ENCODE peak calls at places on chromosomes 3 and 15, in seven cellular contexts. F is CD8-positive, alpha-beta memory T cell; E is OCI-LY7; G is ovary; S is A549; Z is IMR-90; A is hepatocyte. D is an unnamed sample.

GRCh38 chr3:182303169-182303568 is 490.1 kb upstream of the ATP11B start:
- DNase-seq in E (no peak), F (no peak), G (no peak), Z (no peak), S (no peak), A (no peak), D (no peak)

GRCh38 chr3:8891774-8892173 is 71.5 kb downstream of the RAD18 start:
- DNase-seq in F (no peak), G (no peak), E (no peak), A (no peak), S (no peak), Z (no peak), D (no peak)

GRCh38 chr15:82239685-82240391 is 22.7 kb downstream of the EFL1 start:
- DNase-seq in S (no peak), E (no peak), F (no peak), G (no peak), A (no peak), Z (no peak), D (no peak)

GRCh38 chr3:122030381-122031122 is 8.5 kb upstream of the ILDR1 start:
- DNase-seq in S (no peak), A (no peak), G (no peak), Z (peak; percentile 41), E (no peak), F (peak; percentile 6), D (no peak)

GRCh38 chr3:126125781-126126251 is 41.9 kb upstream of the SLC41A3 start:
- DNase-seq in E (no peak), A (no peak), S (no peak), F (no peak), G (no peak), Z (no peak), D (no peak)

GRCh38 chr3:13544293-13544831 is 4.6 kb upstream of the FBLN2 start:
- DNase-seq in Z (peak; percentile 78), E (no peak), F (peak; percentile 21), S (no peak), G (no peak), A (no peak), D (peak; percentile 34)

GRCh38 chr3:19901918-19902317 is 32.1 kb downstream of the EFHB start:
- DNase-seq in F (no peak), S (no peak), E (no peak), G (no peak), A (no peak), Z (no peak), D (no peak)

GRCh38 chr3:142366434-142366833 is 81.4 kb downstream of the XRN1 start:
- DNase-seq in E (peak; percentile 25), A (no peak), G (no peak), S (peak; percentile 10), F (no peak), Z (no peak), D (no peak)

GRCh38 chr3:146308222-146308621 is 57.3 kb upstream of the PLSCR4 start:
- DNase-seq in Z (peak; percentile 89), G (no peak), F (no peak), A (no peak), S (no peak), E (no peak), D (no peak)

GRCh38 chr3:132256984-132257383 is 60.2 kb upstream of the ACP3 start:
- DNase-seq in E (peak; percentile 6), S (no peak), F (no peak), G (peak; percentile 23), A (peak; percentile 69), Z (peak; percentile 56), D (no peak)

GRCh38 chr3:129182390-129183180 is 1.1 kb downstream of the CNBP start:
- DNase-seq in E (peak; percentile 51), A (no peak), G (no peak), S (no peak), F (peak; percentile 33), Z (peak; percentile 50), D (no peak)

GRCh38 chr3:79178471-79178870 is 589.3 kb downstream of the ROBO1 start:
- DNase-seq in F (no peak), S (no peak), Z (no peak), G (no peak), E (no peak), A (no peak), D (no peak)

GRCh38 chr3:56125358-56126005 is 342.8 kb downstream of the ERC2 start:
- DNase-seq in G (no peak), E (no peak), F (no peak), Z (peak; percentile 80), A (peak; percentile 52), S (peak; percentile 40), D (no peak)

GRCh38 chr15:78239811-78240210 is 5.4 kb upstream of the ACSBG1 start:
- DNase-seq in F (no peak), G (no peak), E (no peak), Z (no peak), S (no peak), A (no peak), D (no peak)

GRCh38 chr15:67373971-67374370 is 119.4 kb downstream of the IQCH start:
- DNase-seq in F (no peak), S (no peak), G (no peak), A (no peak), E (no peak), Z (no peak), D (no peak)

GRCh38 chr3:175851541-175851940 is 992.4 kb downstream of the NAALADL2 start:
- DNase-seq in G (no peak), A (no peak), F (no peak), S (no peak), E (no peak), Z (no peak), D (no peak)

GRCh38 chr3:59708202-59708601 is 658.4 kb upstream of the CFAP20DC start:
- DNase-seq in S (no peak), A (no peak), Z (no peak), E (no peak), G (no peak), F (no peak), D (no peak)
- H3K4me1 ChIP-seq in S (no peaks in the 10 kb centered on the region), A (no peaks in the 10 kb centered on the region), Z (peaks cover 2% of the 10 kb centered on the region), E (no peaks in the 10 kb centered on the region), G (no peaks in the 10 kb centered on the region), F (peaks cover 16% of the 10 kb centered on the region), D (no peaks in the 10 kb centered on the region)

GRCh38 chr3:37892917-37893595 is 31.4 kb downstream of the CTDSPL start:
- DNase-seq in E (no peak), S (no peak), F (no peak), G (no peak), Z (peak; percentile 18), A (peak; percentile 20), D (peak; percentile 55)

GRCh38 chr3:37887062-37887461 is 25.4 kb downstream of the CTDSPL start:
- DNase-seq in Z (no peak), A (no peak), E (no peak), F (no peak), G (no peak), S (no peak), D (no peak)

GRCh38 chr3:37891227-37891626 is 29.5 kb downstream of the CTDSPL start:
- DNase-seq in F (no peak), G (no peak), Z (no peak), E (peak; percentile 35), A (no peak), S (no peak), D (no peak)

GRCh38 chr3:37887824-37888223 is 26.1 kb downstream of the CTDSPL start:
- DNase-seq in E (no peak), A (no peak), G (no peak), F (no peak), S (no peak), Z (no peak), D (no peak)

GRCh38 chr3:37890522-37890921 is 28.8 kb downstream of the CTDSPL start:
- DNase-seq in Z (no peak), E (no peak), G (no peak), F (no peak), S (no peak), A (no peak), D (no peak)
- H3K4me3 ChIP-seq in Z (no peak overlapping the region), E (no peak overlapping the region), G (no peak overlapping the region), F (no peak overlapping the region), S (no peak overlapping the region), A (no peak overlapping the region), D (no peak overlapping the region)

GRCh38 chr15:99103279-99103678 is 1.6 kb upstream of the SYNM start:
- DNase-seq in S (no peak), E (no peak), G (no peak), Z (no peak), A (no peak), F (no peak), D (no peak)

GRCh38 chr15:99106417-99107220 is 1.7 kb downstream of the SYNM start:
- DNase-seq in F (peak; percentile 33), A (no peak), E (no peak), G (peak; percentile 66), S (no peak), Z (peak; percentile 98), D (peak; percentile 84)

GRCh38 chr15:99105516-99106341 is 849 bp downstream of the SYNM start:
- DNase-seq in F (peak; percentile 23), S (peak; percentile 60), G (peak; percentile 46), Z (peak; percentile 66), E (peak; percentile 17), A (peak; percentile 73), D (peak; percentile 78)

GRCh38 chr15:99102332-99103235 is 2.3 kb upstream of the SYNM start:
- DNase-seq in Z (no peak), F (no peak), A (no peak), S (no peak), G (no peak), E (no peak), D (no peak)

GRCh38 chr15:99104788-99105515 is at the start of gene SYNM:
- DNase-seq in G (peak; percentile 82), F (peak; percentile 12), Z (peak; percentile 72), A (peak; percentile 93), E (peak; percentile 38), S (peak; percentile 94), D (peak; percentile 89)
- H3K27ac ChIP-seq in G (peak within 1 kb of the TSS; percentile 78), F (peak within 1 kb of the TSS; percentile 47), Z (no peak within 1 kb of the TSS), A (peak within 1 kb of the TSS; percentile 27), E (no peak within 1 kb of the TSS), S (peak within 1 kb of the TSS; percentile 92), D (peak within 1 kb of the TSS; percentile 91)

DNA sequence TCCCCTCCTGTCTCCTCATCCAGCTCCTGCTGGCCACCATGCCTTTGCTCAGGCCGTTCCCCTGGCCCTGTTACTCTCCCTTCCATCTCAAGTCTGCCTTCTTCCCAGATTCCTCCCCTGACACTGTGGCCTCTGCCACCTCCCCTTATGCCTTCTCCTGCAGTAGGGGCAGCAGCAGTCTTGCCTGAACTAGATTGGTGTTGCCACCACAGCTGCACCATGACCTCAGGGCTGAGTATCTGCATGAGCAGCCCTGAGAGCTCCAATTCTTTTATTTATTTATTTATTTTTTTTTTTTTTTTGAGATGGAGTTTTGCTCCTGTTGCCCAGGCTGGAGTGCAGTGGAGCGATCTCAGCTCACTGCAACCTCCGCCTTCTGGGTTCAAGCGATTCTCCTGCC is 13.9 kb upstream of the CAMP start:
- DNase-seq in F (no peak), A (no peak), Z (no peak), G (no peak), S (no peak), E (no peak), D (no peak)
- H3K4me1 ChIP-seq in F (no peaks in the 10 kb centered on the region), A (no peaks in the 10 kb centered on the region), Z (no peaks in the 10 kb centered on the region), G (no peaks in the 10 kb centered on the region), S (no peaks in the 10 kb centered on the region), E (no peaks in the 10 kb centered on the region), D (no peaks in the 10 kb centered on the region)

D was measured in heart left ventricle.